ENCODE peak calls at places on chromosome X, in ten cellular contexts. D is pancreas, J is suprapubic skin, X is esophagus squamous epithelium, T is AG04450, U is OCI-LY7, F is heart right ventricle, Q is tibial artery, Y is A549, C is SJSA1. P is an unnamed sample.

GRCh38 chrX:129996120-129996519 is 13.7 kb downstream of the BCORL1 start:
- DNase-seq in D (no peak), U (no peak), J (no peak), X (no peak), Q (no peak), Y (no peak), F (peak), T (no peak), C (peak), P (no peak)

GRCh38 chrX:110588164-110588563 is 207.5 kb downstream of the CHRDL1 start:
- DNase-seq in Q (no peak), D (no peak), C (no peak), X (no peak), U (no peak), Y (no peak), F (no peak), T (no peak), J (no peak), P (no peak)

GRCh38 chrX:123361371-123361770 is 177.3 kb downstream of the GRIA3 start:
- DNase-seq in J (no peak), Q (no peak), Y (no peak), D (no peak), U (no peak), F (no peak), T (no peak), C (no peak), X (no peak), P (no peak)

GRCh38 chrX:17527135-17527701 is 152.2 kb downstream of the NHS start:
- DNase-seq in X (no peak), D (peak), Q (peak), U (no peak), F (peak), Y (no peak), T (no peak), J (no peak), C (peak), P (no peak)

GRCh38 chrX:110002300-110003166 is at the start of gene TMEM164:
- DNase-seq in J (peak), D (peak), X (peak), Q (peak), F (peak), T (peak), U (peak), Y (peak), C (peak), P (peak)

GRCh38 chrX:110310896-110311295 is 7.0 kb downstream of the AMMECR1 start:
- DNase-seq in U (no peak), J (no peak), T (no peak), Q (no peak), Y (no peak), D (no peak), C (no peak), F (no peak), X (no peak), P (no peak)

GRCh38 chrX:40877869-40878268 is 142.5 kb upstream of the MED14 start:
- DNase-seq in D (no peak), J (no peak), C (no peak), Y (peak), Q (no peak), F (no peak), U (peak), T (no peak), X (no peak), P (peak)

GRCh38 chrX:26925088-26925487 is 538.1 kb downstream of the PPP4R3C start:
- DNase-seq in T (no peak), Y (no peak), J (no peak), U (no peak), D (no peak), C (no peak), Q (no peak), X (no peak), F (no peak), P (no peak)

GRCh38 chrX:109710181-109710580 is 22.9 kb downstream of the ACSL4 start:
- DNase-seq in U (no peak), Q (no peak), X (no peak), J (no peak), D (no peak), Y (no peak), T (no peak), C (no peak), F (no peak), P (no peak)

GRCh38 chrX:49120104-49120503 is 3.4 kb downstream of the GPKOW start:
- DNase-seq in C (no peak), T (no peak), X (no peak), U (no peak), Y (peak), D (no peak), J (no peak), Q (no peak), F (no peak), P (no peak)

GRCh38 chrX:150547511-150548115 is 20.8 kb upstream of the MTM1 start:
- DNase-seq in T (no peak), J (peak), C (no peak), D (peak), X (peak), Y (peak), U (no peak), Q (peak), F (peak), P (no peak)

GRCh38 chrX:101417981-101418841 is 10.2 kb downstream of the HNRNPH2 start:
- DNase-seq in C (peak), X (no peak), D (peak), J (peak), U (no peak), F (peak), T (no peak), Y (no peak), Q (peak), P (no peak)

GRCh38 chrX:5409106-5409505 is 819.6 kb downstream of the NLGN4X start:
- DNase-seq in D (no peak), X (no peak), T (no peak), U (no peak), J (no peak), Q (no peak), C (no peak), F (no peak), Y (no peak), P (no peak)

GRCh38 chrX:39922497-39922896 is 175.3 kb downstream of the BCOR start:
- DNase-seq in F (no peak), Q (no peak), T (no peak), D (no peak), J (no peak), X (no peak), U (no peak), C (no peak), Y (no peak), P (no peak)

GRCh38 chrX:41333744-41333993 is 293 bp upstream of the DDX3X start:
- DNase-seq in Q (peak), X (no peak), Y (peak), C (peak), U (peak), T (peak), J (no peak), F (peak), D (no peak), P (peak)

GRCh38 chrX:139332441-139332840 is 198.1 kb upstream of the F9 start:
- DNase-seq in Q (no peak), F (no peak), U (no peak), Y (no peak), X (no peak), J (no peak), C (no peak), T (no peak), D (no peak), P (no peak)

GRCh38 chrX:143472334-143472938 is 44.8 kb downstream of the SPANXN3 start:
- DNase-seq in F (no peak), T (no peak), C (no peak), Y (no peak), U (no peak), Q (no peak), X (no peak), D (no peak), J (no peak), P (no peak)

GRCh38 chrX:150329888-150330287 is 33.2 kb upstream of the MAMLD1 start:
- DNase-seq in X (no peak), F (no peak), T (no peak), U (no peak), J (no peak), Q (no peak), D (no peak), Y (no peak), C (no peak), P (no peak)

GRCh38 chrX:115561605-115562491 is 874 bp downstream of the PLS3 start:
- DNase-seq in J (peak), D (peak), X (no peak), F (peak), C (peak), Y (peak), T (no peak), U (no peak), Q (peak), P (no peak)

GRCh38 chrX:19765628-19766027 is 121.8 kb downstream of the SH3KBP1 start:
- DNase-seq in D (no peak), J (no peak), F (no peak), U (no peak), T (no peak), Y (no peak), X (no peak), C (no peak), Q (no peak), P (no peak)

GRCh38 chrX:56029691-56030090 is 202.5 kb upstream of the KLF8 start:
- DNase-seq in X (no peak), Y (no peak), D (no peak), F (no peak), T (no peak), Q (no peak), C (no peak), U (no peak), J (no peak), P (no peak)

GRCh38 chrX:30504309-30504708 is 73.3 kb downstream of the TASL start:
- DNase-seq in D (no peak), Q (no peak), J (no peak), Y (peak), F (no peak), C (peak), X (no peak), U (peak), T (no peak), P (peak)

GRCh38 chrX:34848281-34848680 is 94.3 kb upstream of the FAM47B start:
- DNase-seq in C (no peak), Y (no peak), X (no peak), T (no peak), F (no peak), D (no peak), U (no peak), Q (no peak), J (no peak), P (no peak)

GRCh38 chrX:9940397-9940796 is 26.8 kb upstream of the CLDN34 start:
- DNase-seq in U (no peak), T (peak), Y (peak), Q (no peak), X (no peak), D (no peak), C (no peak), F (no peak), J (no peak), P (no peak)

GRCh38 chrX:108261541-108262218 is 170.1 kb downstream of the ATG4A start:
- DNase-seq in Y (peak), X (no peak), D (no peak), C (no peak), J (no peak), U (no peak), T (peak), F (no peak), Q (no peak), P (no peak)

GRCh38 chrX:19746919-19747671 is 140.3 kb downstream of the SH3KBP1 start:
- DNase-seq in U (no peak), T (no peak), Y (no peak), C (no peak), Q (no peak), J (no peak), D (no peak), F (no peak), X (no peak), P (no peak)

GRCh38 chrX:110315541-110315940 is 2.3 kb downstream of the AMMECR1 start:
- DNase-seq in U (no peak), T (no peak), X (no peak), D (no peak), J (no peak), Q (no peak), F (no peak), Y (no peak), C (no peak), P (no peak)

GRCh38 chrX:3712870-3713224 is 602 bp downstream of the PRKX start:
- DNase-seq in X (no peak), T (no peak), Y (no peak), Q (no peak), U (no peak), D (no peak), C (no peak), J (peak), F (no peak), P (no peak)

GRCh38 chrX:47707031-47707780 is 48.2 kb upstream of the UXT start:
- DNase-seq in C (no peak), J (no peak), F (no peak), Q (no peak), X (no peak), Y (no peak), T (no peak), D (no peak), U (no peak), P (no peak)

GRCh38 chrX:154804564-154804956 is 725 bp downstream of the MPP1 start:
- DNase-seq in Q (no peak), T (no peak), C (no peak), Y (no peak), X (no peak), U (no peak), D (no peak), F (no peak), J (no peak), P (no peak)

GRCh38 chrX:103175944-103176753 is 38.8 kb upstream of the BEX4 start:
- DNase-seq in T (no peak), Y (peak), D (peak), X (no peak), F (peak), U (peak), Q (peak), C (peak), J (no peak), P (peak)

GRCh38 chrX:66019310-66019652 is 20.6 kb downstream of the VSIG4 start:
- DNase-seq in T (no peak), F (no peak), C (no peak), X (no peak), D (no peak), J (no peak), Q (no peak), U (no peak), Y (no peak), P (no peak)
- H3K4me3 ChIP-seq in T (no peak), F (peak), C (no peak), X (no peak), D (no peak), J (no peak), Q (no peak), U (no peak), Y (no peak), P (no peak)

GRCh38 chrX:65838674-65839073 is 171.2 kb downstream of the MSN start:
- DNase-seq in U (no peak), D (no peak), C (no peak), F (no peak), X (no peak), T (no peak), Y (no peak), Q (no peak), J (no peak), P (no peak)
- H3K4me3 ChIP-seq in U (no peak), D (no peak), C (no peak), F (no peak), X (no peak), T (no peak), Y (no peak), Q (no peak), J (no peak), P (no peak)

DNA sequence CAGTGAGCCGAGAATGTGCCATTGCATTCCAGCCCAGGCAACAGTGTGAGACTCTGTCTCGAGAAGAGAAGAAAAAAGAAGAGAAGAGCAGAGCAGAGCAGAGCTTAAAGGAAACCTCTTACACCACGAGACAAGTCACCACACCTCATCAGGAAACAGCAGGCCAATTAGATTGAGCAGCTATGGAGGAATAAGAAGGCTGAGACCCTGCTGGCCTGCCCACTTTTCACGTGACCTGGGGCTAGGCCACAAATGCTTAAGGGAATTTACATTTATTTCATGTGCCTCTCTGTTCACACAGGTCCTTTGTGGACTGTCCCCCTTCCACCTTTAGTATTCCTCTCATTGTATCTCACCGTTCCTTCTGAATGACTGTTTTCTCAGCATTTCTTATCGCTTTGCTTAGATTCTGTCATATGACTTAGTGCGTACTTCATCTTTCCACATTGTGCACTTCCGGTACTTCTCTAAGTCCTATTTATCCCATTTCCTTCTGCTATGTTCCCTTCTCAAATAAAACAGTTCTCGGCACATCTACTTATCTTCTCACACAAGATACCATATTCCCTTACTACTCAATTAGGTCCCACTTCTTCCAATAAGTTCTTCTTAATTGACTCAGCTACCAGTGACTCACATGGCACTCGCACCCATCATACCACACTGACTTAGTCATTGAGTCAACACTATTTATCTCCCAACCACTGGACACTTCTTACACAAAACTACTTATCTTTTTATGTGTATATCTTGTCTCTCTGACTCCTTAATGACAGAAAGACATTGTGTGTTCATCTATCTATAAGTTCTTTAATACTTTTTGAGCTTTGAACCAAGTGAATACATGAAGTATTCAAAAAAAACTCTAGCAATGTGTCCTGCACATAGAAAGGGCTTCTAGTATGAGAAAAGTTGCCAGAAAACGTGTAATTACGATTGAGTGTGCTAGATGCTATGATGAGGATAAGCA is 11.0 kb downstream of the CUL4B start:
- DNase-seq in X (no peak), T (peak), C (peak), U (no peak), D (no peak), J (no peak), Y (peak), F (no peak), Q (peak), P (no peak)
- H3K4me3 ChIP-seq in X (no peak), T (no peak), C (no peak), U (no peak), D (no peak), J (no peak), Y (peak), F (no peak), Q (no peak), P (no peak)

DNA sequence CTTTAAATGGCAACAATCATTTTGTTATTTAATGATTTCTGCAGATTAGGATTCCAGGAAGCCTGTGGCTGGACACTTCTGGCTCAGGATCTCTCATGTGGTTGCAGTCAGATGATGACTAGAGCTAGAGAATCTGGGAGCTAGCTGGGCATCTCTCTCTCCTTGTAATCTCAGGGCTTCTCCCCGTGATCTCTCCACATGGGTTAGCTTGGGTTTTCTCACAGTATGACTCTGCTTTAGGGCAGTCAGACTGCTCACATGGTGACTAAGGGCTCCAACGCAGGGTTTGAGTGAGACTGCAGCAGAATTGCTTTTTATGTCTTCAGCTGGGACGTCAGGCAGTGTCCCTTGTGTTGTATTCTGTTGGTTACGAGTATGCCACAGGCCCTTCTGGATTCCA is 361.4 kb downstream of the CBLL2 start:
- DNase-seq in C (no peak), J (no peak), T (peak), U (no peak), D (no peak), Q (no peak), Y (no peak), X (no peak), F (no peak), P (no peak)
- H3K4me3 ChIP-seq in C (no peak), J (no peak), T (no peak), U (no peak), D (no peak), Q (no peak), Y (no peak), X (no peak), F (no peak), P (no peak)

DNA sequence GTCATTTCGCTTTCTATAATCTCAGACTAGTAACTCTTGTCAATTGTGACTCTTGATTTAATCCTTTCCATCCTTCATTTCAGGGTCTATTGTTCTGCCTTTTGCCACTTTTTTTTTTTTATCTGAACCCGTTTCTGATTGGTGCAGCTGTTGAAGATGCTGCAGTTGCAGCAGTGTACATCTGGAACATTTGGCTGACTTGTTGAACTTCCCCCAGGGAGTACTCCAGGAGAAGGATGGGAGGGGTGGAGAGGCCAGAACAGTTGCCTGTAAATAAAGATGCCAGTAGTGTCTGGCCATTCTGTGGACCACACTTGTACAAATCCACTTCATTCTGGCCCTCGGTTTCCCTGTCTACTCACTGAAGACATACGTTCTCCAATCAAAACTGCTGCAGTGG is 1.0 kb upstream of the EDA start:
- DNase-seq in T (no peak), J (no peak), Y (no peak), C (no peak), X (no peak), F (peak), Q (no peak), U (no peak), D (no peak), P (no peak)
- H3K4me3 ChIP-seq in T (no peak), J (peak), Y (no peak), C (no peak), X (no peak), F (no peak), Q (no peak), U (no peak), D (no peak), P (no peak)

GRCh38 chrX:24144528-24144927 is 5.0 kb upstream of the ZFX start:
- DNase-seq in U (no peak), T (no peak), Q (no peak), J (no peak), X (no peak), Y (no peak), F (no peak), D (no peak), C (no peak), P (no peak)

GRCh38 chrX:24148118-24148517 is 1.4 kb upstream of the ZFX start:
- DNase-seq in F (no peak), C (no peak), Y (no peak), U (peak), T (no peak), D (no peak), J (no peak), X (no peak), Q (no peak), P (no peak)

GRCh38 chrX:24145340-24146186 is 4.0 kb upstream of the ZFX start:
- DNase-seq in C (peak), Y (peak), T (no peak), J (no peak), Q (no peak), U (no peak), X (no peak), F (no peak), D (no peak), P (no peak)

GRCh38 chrX:24147165-24147564 is 2.4 kb upstream of the ZFX start:
- DNase-seq in Q (no peak), D (no peak), J (no peak), T (no peak), F (no peak), C (no peak), X (no peak), Y (no peak), U (no peak), P (no peak)

DNA sequence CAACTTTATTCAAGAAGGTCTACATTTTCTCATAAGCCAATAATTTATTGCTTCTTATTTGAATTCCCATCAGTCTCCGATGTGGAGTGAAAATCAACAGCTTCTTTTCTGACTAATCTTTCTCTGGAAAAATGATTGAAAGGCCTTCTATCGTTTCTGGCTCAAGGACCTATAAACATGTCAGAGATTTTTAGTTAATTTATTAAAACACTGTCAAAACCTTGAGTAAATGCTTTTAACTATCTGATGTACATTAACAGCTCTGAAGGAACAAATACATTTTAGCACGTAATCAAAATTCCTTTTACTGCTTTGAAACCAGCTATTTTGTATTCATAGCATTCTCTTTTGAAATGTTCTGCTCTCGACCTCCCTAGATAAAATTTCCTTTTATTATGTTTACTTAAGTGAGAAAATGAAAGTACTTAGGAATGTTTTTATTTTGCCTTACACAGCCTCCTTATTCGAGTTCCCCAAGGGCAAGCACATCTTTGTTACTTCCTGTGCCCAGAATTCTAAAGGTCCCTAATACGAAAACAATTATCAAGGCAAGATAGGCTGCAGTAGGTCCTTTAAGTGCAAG is 3.2 kb upstream of the ZFX start:
- DNase-seq in D (no peak), Q (no peak), J (no peak), C (peak), U (no peak), T (no peak), F (no peak), X (no peak), Y (peak), P (no peak)
- H3K4me3 ChIP-seq in D (peak), Q (no peak), J (peak), C (no peak), U (no peak), T (peak), F (peak), X (no peak), Y (peak), P (no peak)

GRCh38 chrX:152904151-152905080 is 6.5 kb downstream of the ZNF185 start:
- DNase-seq in U (peak), Y (peak), Q (peak), T (no peak), D (peak), X (no peak), F (peak), C (peak), J (no peak), P (no peak)
- H3K4me3 ChIP-seq in U (no peak), Y (no peak), Q (no peak), T (no peak), D (no peak), X (no peak), F (no peak), C (no peak), J (no peak), P (no peak)